ENCODE peak calls at places on chromosome 3, in seven cellular contexts. Z, F, W, Q, N, D and B are unnamed samples.

GRCh38 chr3:70849911-70850699 is 537.7 kb upstream of the MDFIC2 start:
- DNase-seq in Z (peak), F (no peak), W (no peak), Q (no peak), N (no peak), D (peak), B (no peak)

GRCh38 chr3:6860911-6861330 is at the start of gene GRM7:
- DNase-seq in Z (no peak), F (no peak), W (no peak), Q (no peak), N (no peak), D (no peak), B (no peak)

GRCh38 chr3:194333212-194333980 is 17.7 kb downstream of the CPN2 start:
- DNase-seq in Z (peak), F (peak), W (peak), Q (no peak), N (no peak), D (peak), B (peak)

GRCh38 chr3:129112308-129113052 is 9.1 kb downstream of the RAB43 start:
- DNase-seq in Z (no peak), F (no peak), W (no peak), Q (no peak), N (peak), D (peak), B (no peak)

GRCh38 chr3:32420138-32420981 is 28.7 kb downstream of the CMTM7 start:
- DNase-seq in Z (no peak), F (no peak), W (peak), Q (no peak), N (peak), D (peak), B (no peak)

GRCh38 chr3:188646592-188646991 is 492.6 kb downstream of the LPP start:
- DNase-seq in Z (no peak), F (no peak), W (no peak), Q (peak), N (no peak), D (peak), B (no peak)

GRCh38 chr3:51275096-51275805 is 109.8 kb upstream of the MANF start:
- DNase-seq in Z (no peak), F (no peak), W (no peak), Q (no peak), N (no peak), D (no peak), B (no peak)

GRCh38 chr3:194671511-194671899 is 486 bp downstream of the LSG1 start:
- DNase-seq in Z (no peak), F (no peak), W (no peak), Q (peak), N (peak), D (peak), B (no peak)

GRCh38 chr3:96434616-96435015 is 379.8 kb upstream of the EPHA6 start:
- DNase-seq in Z (no peak), F (no peak), W (no peak), Q (no peak), N (no peak), D (no peak), B (no peak)

GRCh38 chr3:42758126-42758525 is 14.9 kb downstream of the CCDC13 start:
- DNase-seq in Z (no peak), F (no peak), W (no peak), Q (no peak), N (no peak), D (no peak), B (no peak)

GRCh38 chr3:28940530-28940929 is 340.3 kb upstream of the RBMS3 start:
- DNase-seq in Z (peak), F (no peak), W (no peak), Q (no peak), N (no peak), D (peak), B (no peak)

GRCh38 chr3:57544181-57545125 is at the start of gene DNAH12:
- DNase-seq in Z (no peak), F (peak), W (peak), Q (peak), N (peak), D (peak), B (peak)

GRCh38 chr3:59820352-59820934 is 770.6 kb upstream of the CFAP20DC start:
- DNase-seq in Z (no peak), F (no peak), W (no peak), Q (no peak), N (no peak), D (peak), B (no peak)

GRCh38 chr3:177724020-177724638 is 526.8 kb upstream of the TBL1XR1 start:
- DNase-seq in Z (no peak), F (no peak), W (peak), Q (peak), N (no peak), D (peak), B (peak)